ENCODE peak calls at places on chromosomes 3 and 15, in seven cellular contexts. B is T-helper 2 cell; Y is AG20443; U is stimulated activated CD8-positive, alpha-beta memory T cell treated with anti-CD3 and anti-CD28 coated beads, Interleukin-7, amount 100 ng/mL, for 24 hours; G is small intestine; Z is thoracic aorta; Q is uterus. A is an unnamed sample.

GRCh38 chr3:57675530-57675929 is 17.3 kb downstream of the DENND6A start:
- DNase-seq in U (no peak), Q (no peak), G (no peak), Y (no peak), B (no peak), Z (no peak), A (no peak)

GRCh38 chr15:70375006-70375409 is 277.3 kb upstream of the TLE3 start:
- DNase-seq in G (no peak), U (no peak), Q (peak), Y (no peak), B (no peak), Z (peak), A (peak)

GRCh38 chr3:134028486-134029255 is 1.1 kb downstream of the SLCO2A1 start:
- DNase-seq in Q (no peak), Z (no peak), B (no peak), Y (no peak), U (no peak), G (no peak), A (no peak)

GRCh38 chr15:49860101-49860500 is 239.3 kb downstream of the DTWD1 start:
- DNase-seq in B (no peak), Z (no peak), Q (peak), G (no peak), Y (peak), U (no peak), A (no peak)

GRCh38 chr3:5426094-5426883 is 238.8 kb downstream of the EDEM1 start:
- DNase-seq in Y (peak), Q (peak), Z (peak), U (peak), G (peak), B (peak), A (peak)

GRCh38 chr15:63389902-63390301 is 8.3 kb upstream of the CA12 start:
- DNase-seq in Q (no peak), U (no peak), Y (no peak), Z (no peak), G (peak), B (no peak), A (peak)

GRCh38 chr3:177306252-177306651 is 109.0 kb upstream of the TBL1XR1 start:
- DNase-seq in G (no peak), B (no peak), U (no peak), Y (no peak), Z (no peak), Q (no peak), A (no peak)

GRCh38 chr15:101258238-101259144 is 6.6 kb upstream of the CHSY1 start:
- DNase-seq in G (peak), U (no peak), B (no peak), Z (no peak), Y (peak), Q (peak), A (peak)

GRCh38 chr3:170801597-170801996 is 68.4 kb downstream of the RPL22L1 start:
- DNase-seq in Y (no peak), U (no peak), Z (no peak), G (no peak), Q (no peak), B (no peak), A (no peak)

GRCh38 chr15:80744826-80745225 is 34.3 kb upstream of the CEMIP start:
- DNase-seq in G (no peak), B (no peak), Y (peak), U (no peak), Z (no peak), Q (no peak), A (no peak)

GRCh38 chr3:57120040-57120802 is 44.9 kb downstream of the IL17RD start:
- DNase-seq in B (no peak), Q (peak), Z (no peak), G (no peak), Y (no peak), U (no peak), A (no peak)

GRCh38 chr15:63985221-63986184 is 60.8 kb downstream of the DAPK2 start:
- DNase-seq in Z (peak), U (no peak), Q (peak), B (no peak), G (no peak), Y (peak), A (no peak)

GRCh38 chr15:35736150-35736549 is 190.2 kb upstream of the DPH6 start:
- DNase-seq in Q (no peak), G (peak), U (no peak), B (no peak), Y (no peak), Z (no peak), A (no peak)

GRCh38 chr3:50260027-50260941 is 8.7 kb upstream of the SEMA3B start:
- DNase-seq in B (peak), G (peak), U (peak), Y (peak), Q (peak), Z (peak), A (peak)

GRCh38 chr3:99990179-99990578 is 124.1 kb downstream of the FILIP1L start:
- DNase-seq in U (no peak), Z (no peak), Q (no peak), Y (no peak), G (no peak), B (no peak), A (no peak)

A was measured in COR-L47.